ENCODE peak calls at places on chromosomes 12 and 14, in four cellular contexts. U is adipocyte, C is NT2/D1, K is sigmoid colon. X is an unnamed sample. For H3K9me3 and H3K4me1, the result is how much of the 10 kb centered on the place peaks cover.

GRCh38 chr14:21300892-21301291 is 21.0 kb downstream of the RPGRIP1 start:
- DNase-seq in U (peak), C (no peak), K (no peak), X (no peak)

GRCh38 chr14:105861985-105862465 is 335.6 kb downstream of the TMEM121 start:
- DNase-seq in U (no peak), C (no peak), K (peak), X (peak)

GRCh38 chr12:28568709-28569108 is 378.5 kb downstream of the CCDC91 start:
- DNase-seq in U (peak), C (no peak), K (no peak), X (no peak)

GRCh38 chr14:34713681-34714319 is 593 bp downstream of the CFL2 start:
- DNase-seq in U (peak), C (no peak), K (peak), X (peak)

GRCh38 chr12:75960086-75960910 is 71.3 kb downstream of the PHLDA1 start:
- DNase-seq in U (peak), C (no peak), K (no peak), X (no peak)

GRCh38 chr14:52241102-52241793 is 26.2 kb upstream of the PTGDR start:
- DNase-seq in U (peak), C (no peak), K (no peak), X (no peak)

GRCh38 chr12:88617352-88617751 is 37.1 kb upstream of the KITLG start:
- DNase-seq in U (no peak), C (no peak), K (no peak), X (no peak)

GRCh38 chr14:100362311-100362927 is 39.3 kb downstream of the SLC25A47 start:
- DNase-seq in U (peak), C (no peak), K (no peak), X (no peak)

GRCh38 chr12:114481200-114481535 is 75.2 kb upstream of the TBX5 start:
- DNase-seq in U (no peak), C (no peak), K (no peak), X (no peak)

GRCh38 chr14:86391085-86391484 is 861.1 kb downstream of the FLRT2 start:
- DNase-seq in U (no peak), C (no peak), K (no peak), X (no peak)

GRCh38 chr12:113149361-113150150 is at the start of gene CFAP73:
- DNase-seq in U (peak), C (peak), K (no peak), X (no peak)

GRCh38 chr14:28886940-28887339 is 120.4 kb downstream of the FOXG1 start:
- DNase-seq in U (no peak), C (no peak), K (no peak), X (no peak)

GRCh38 chr14:103151270-103151933 is 28.1 kb downstream of the TNFAIP2 start:
- DNase-seq in U (peak), C (no peak), K (no peak), X (no peak)

GRCh38 chr12:5715076-5715475 is 230.0 kb downstream of the ANO2 start:
- DNase-seq in U (no peak), C (no peak), K (no peak), X (no peak)

GRCh38 chr12:85000766-85001165 is 35.3 kb downstream of the TSPAN19 start:
- DNase-seq in U (no peak), C (no peak), K (no peak), X (no peak)

DNA sequence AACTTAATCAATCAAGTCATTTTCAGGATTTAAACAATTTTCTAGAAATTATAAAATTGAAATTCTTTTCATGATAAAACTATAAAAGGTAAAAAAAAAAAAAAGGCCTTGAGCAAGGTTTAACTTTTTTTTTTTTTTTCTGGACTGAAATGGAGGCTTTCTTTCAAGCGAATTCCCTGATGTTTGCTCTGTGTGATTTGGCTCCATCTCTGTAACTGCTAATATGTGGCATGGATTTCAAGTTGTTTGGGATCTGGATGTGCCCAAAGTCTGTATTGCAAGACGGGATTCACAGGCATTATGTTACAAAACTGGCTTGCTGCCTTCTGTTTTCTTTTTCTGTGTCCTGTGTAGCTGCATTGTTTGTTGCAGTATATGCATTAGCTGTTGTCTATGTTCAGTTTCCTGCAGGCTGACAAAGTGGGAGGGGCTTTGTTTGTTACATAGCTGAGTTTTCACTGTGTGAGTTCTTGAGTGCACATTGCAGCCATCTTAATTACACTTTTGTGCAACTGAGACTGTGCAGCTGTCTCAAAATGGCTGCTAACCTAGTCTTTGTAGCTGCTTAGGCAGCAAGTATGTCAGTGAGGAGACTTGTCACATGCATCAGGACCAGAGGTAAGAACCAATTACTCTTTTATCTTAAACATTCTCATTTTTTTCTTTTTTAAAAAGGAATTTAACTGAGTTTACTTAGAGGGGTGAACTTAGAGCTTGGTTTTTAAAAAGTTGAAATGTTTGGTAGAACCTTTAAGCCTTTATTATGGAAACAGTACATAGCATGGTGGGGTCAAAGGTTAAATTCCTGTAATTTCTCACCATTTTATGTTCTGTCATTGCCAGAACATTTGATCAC is 19.5 kb downstream of the ATF7IP start:
- DNase-seq in U (peak), C (peak), K (peak), X (peak)
- H3K4me3 ChIP-seq in U (peak), C (no peak), K (peak), X (peak)

GRCh38 chr12:34301251-34302130 is 279.2 kb downstream of the ALG10 start:
- DNase-seq in U (no peak), C (no peak), K (peak), X (no peak)
- H3K9me3 ChIP-seq in U (under half), C (under half), K (under half), X (half or more)

GRCh38 chr14:64508215-64508776 is 3.7 kb downstream of the ZBTB1 start:
- DNase-seq in U (no peak), C (no peak), K (no peak), X (no peak)
- H3K4me1 ChIP-seq in U (half or more), C (under half), K (under half), X (half or more)

DNA sequence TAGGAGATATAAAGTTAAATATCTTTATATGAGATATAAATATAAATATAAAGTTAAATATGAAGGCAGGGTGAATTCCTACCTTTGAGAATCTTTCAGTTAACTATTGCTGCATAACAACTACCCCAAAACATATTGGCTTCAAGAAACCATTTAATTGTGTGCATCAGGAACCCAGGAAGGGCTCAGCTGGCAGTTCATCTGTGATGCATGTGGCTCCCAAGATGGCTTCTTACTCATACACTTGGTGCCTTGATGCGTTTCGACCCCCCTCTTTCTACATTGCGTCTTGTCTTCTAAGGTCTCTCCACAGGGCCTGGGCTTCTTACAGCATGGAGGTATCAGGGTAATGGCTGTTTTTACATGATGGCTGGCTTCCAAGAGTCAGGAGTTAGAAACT is 253.9 kb upstream of the CRY1 start:
- DNase-seq in U (no peak), C (no peak), K (no peak), X (no peak)
- H3K4me3 ChIP-seq in U (no peak), C (no peak), K (no peak), X (no peak)

X was measured in CD4-positive, CD25-positive, alpha-beta regulatory T cell.